ENCODE peak calls at places on chromosomes 3 and 15, in four cellular contexts. S is esophagus squamous epithelium, L is naive B cell, Z is MM.1S. I is an unnamed sample.

GRCh38 chr3:17023006-17023664 is 138.4 kb downstream of the PLCL2 start:
- DNase-seq in L (peak; percentile 20), S (no peak), Z (no peak), I (peak; percentile 6)

GRCh38 chr3:88936837-88937236 is 170.6 kb upstream of the EPHA3 start:
- DNase-seq in Z (no peak), S (no peak), L (no peak), I (no peak)

GRCh38 chr3:145727416-145727930 is 433.5 kb downstream of the PLOD2 start:
- DNase-seq in Z (no peak), S (no peak), L (no peak), I (no peak)

GRCh38 chr3:111482611-111483010 is 59.4 kb upstream of the CD96 start:
- DNase-seq in S (no peak), L (no peak), Z (no peak), I (no peak)

GRCh38 chr3:188867691-188868090 is 304.1 kb upstream of the TPRG1 start:
- DNase-seq in S (no peak), L (no peak), Z (no peak), I (no peak)

GRCh38 chr15:25693321-25694237 is 169.5 kb downstream of the ATP10A start:
- DNase-seq in Z (no peak), S (no peak), L (no peak), I (peak; percentile 14)

GRCh38 chr3:186042521-186043202 is 66.2 kb downstream of the ETV5 start:
- DNase-seq in S (no peak), Z (no peak), L (no peak), I (no peak)

GRCh38 chr3:99248913-99249312 is 347.4 kb upstream of the DCBLD2 start:
- DNase-seq in Z (no peak), S (no peak), L (no peak), I (no peak)

GRCh38 chr3:155076888-155077287 is 3.2 kb upstream of the MME start:
- DNase-seq in Z (no peak), L (no peak), S (no peak), I (no peak)

GRCh38 chr3:10925436-10926260 is 66.9 kb upstream of the SLC6A1 start:
- DNase-seq in L (no peak), Z (no peak), S (no peak), I (no peak)

GRCh38 chr3:38458796-38459498 is 5.3 kb downstream of the ACVR2B start:
- DNase-seq in L (no peak), S (no peak), Z (no peak), I (no peak)

GRCh38 chr3:41037651-41038334 is 161.5 kb upstream of the CTNNB1 start:
- DNase-seq in Z (peak; percentile 6), L (no peak), S (no peak), I (no peak)

GRCh38 chr3:11534783-11535081 is 109.0 kb downstream of the VGLL4 start:
- DNase-seq in Z (no peak), L (no peak), S (no peak), I (no peak)

GRCh38 chr3:189513281-189514151 is 117.7 kb upstream of the TP63 start:
- DNase-seq in S (no peak), Z (no peak), L (no peak), I (no peak)

GRCh38 chr15:25250906-25251622 is 187.8 kb downstream of the UBE3A start:
- DNase-seq in S (no peak), Z (no peak), L (no peak), I (no peak)

GRCh38 chr3:152316318-152316717 is 47.6 kb downstream of the MBNL1 start:
- DNase-seq in S (no peak), L (no peak), Z (no peak), I (no peak)

I was measured in stimulated activated CD4-positive, alpha-beta T cell treated with anti-CD3 and anti-CD28 coated beads, TNF-alpha, amount 100 ng/mL, for 1 hour.